ENCODE peak calls at places on chromosomes 13 and 19, in six cellular contexts. One of them, this sample, is unnamed.

GRCh38 chr19:12000152-12000981 is 35.1 kb downstream of the ZNF433 start:
- DNase-seq in HCT116: no peak
- DNase-seq in GM23248: peak; percentile 56
- DNase-seq in hepatocyte: no peak
- DNase-seq in GM23338: no peak
- DNase-seq in PC-3: no peak
- DNase-seq in this sample: no peak

GRCh38 chr13:54133721-54134120 is 1105.1 kb downstream of the OLFM4 start:
- DNase-seq in HCT116: no peak
- DNase-seq in GM23248: no peak
- DNase-seq in hepatocyte: no peak
- DNase-seq in GM23338: no peak
- DNase-seq in PC-3: no peak
- DNase-seq in this sample: no peak

GRCh38 chr13:24176351-24177101 is 16.0 kb downstream of the SPATA13 start:
- DNase-seq in HCT116: no peak
- DNase-seq in GM23248: no peak
- DNase-seq in hepatocyte: no peak
- DNase-seq in GM23338: no peak
- DNase-seq in PC-3: no peak
- DNase-seq in this sample: no peak

GRCh38 chr13:28161370-28161769 is 23.0 kb downstream of the PAN3 start:
- DNase-seq in HCT116: no peak
- DNase-seq in GM23248: peak; percentile 41
- DNase-seq in hepatocyte: peak; percentile 71
- DNase-seq in GM23338: peak; percentile 91
- DNase-seq in PC-3: no peak
- DNase-seq in this sample: no peak

GRCh38 chr13:109593230-109593629 is 193.2 kb downstream of the IRS2 start:
- DNase-seq in HCT116: no peak
- DNase-seq in GM23248: no peak
- DNase-seq in hepatocyte: no peak
- DNase-seq in GM23338: no peak
- DNase-seq in PC-3: no peak
- DNase-seq in this sample: no peak

GRCh38 chr13:71811344-71811743 is 55.7 kb downstream of the DACH1 start:
- DNase-seq in HCT116: no peak
- DNase-seq in GM23248: no peak
- DNase-seq in hepatocyte: no peak
- DNase-seq in GM23338: peak; percentile 13
- DNase-seq in PC-3: no peak
- DNase-seq in this sample: no peak

GRCh38 chr19:29810504-29810871 is 1.3 kb upstream of the CCNE1 start:
- DNase-seq in HCT116: no peak
- DNase-seq in GM23248: peak; percentile 51
- DNase-seq in hepatocyte: peak; percentile 47
- DNase-seq in GM23338: no peak
- DNase-seq in PC-3: peak; percentile 63
- DNase-seq in this sample: no peak

GRCh38 chr13:59425211-59425721 is 738.5 kb downstream of the DIAPH3 start:
- DNase-seq in HCT116: no peak
- DNase-seq in GM23248: peak; percentile 43
- DNase-seq in hepatocyte: no peak
- DNase-seq in GM23338: no peak
- DNase-seq in PC-3: no peak
- DNase-seq in this sample: no peak

GRCh38 chr19:50723069-50723468 is at the start of gene CLEC11A:
- DNase-seq in HCT116: no peak
- DNase-seq in GM23248: peak; percentile 92
- DNase-seq in hepatocyte: peak; percentile 48
- DNase-seq in GM23338: peak; percentile 51
- DNase-seq in PC-3: no peak
- DNase-seq in this sample: no peak

GRCh38 chr19:5064896-5065295 is 96.0 kb downstream of the KDM4B start:
- DNase-seq in HCT116: no peak
- DNase-seq in GM23248: no peak
- DNase-seq in hepatocyte: no peak
- DNase-seq in GM23338: no peak
- DNase-seq in PC-3: no peak
- DNase-seq in this sample: no peak

GRCh38 chr19:15173746-15174404 is 26.9 kb downstream of the NOTCH3 start:
- DNase-seq in HCT116: no peak
- DNase-seq in GM23248: peak; percentile 21
- DNase-seq in hepatocyte: no peak
- DNase-seq in GM23338: peak; percentile 49
- DNase-seq in PC-3: peak; percentile 53
- DNase-seq in this sample: peak; percentile 40

GRCh38 chr13:39283062-39283461 is 244.8 kb downstream of the NHLRC3 start:
- DNase-seq in HCT116: no peak
- DNase-seq in GM23248: no peak
- DNase-seq in hepatocyte: no peak
- DNase-seq in GM23338: no peak
- DNase-seq in PC-3: no peak
- DNase-seq in this sample: no peak

GRCh38 chr19:7648265-7649014 is 11.5 kb downstream of the STXBP2 start:
- DNase-seq in HCT116: no peak
- DNase-seq in GM23248: no peak
- DNase-seq in hepatocyte: no peak
- DNase-seq in GM23338: no peak
- DNase-seq in PC-3: no peak
- DNase-seq in this sample: no peak

GRCh38 chr13:23513460-23513859 is 56.8 kb upstream of the TNFRSF19 start:
- DNase-seq in HCT116: no peak
- DNase-seq in GM23248: no peak
- DNase-seq in hepatocyte: no peak
- DNase-seq in GM23338: no peak
- DNase-seq in PC-3: no peak
- DNase-seq in this sample: no peak

GRCh38 chr13:53197424-53197823 is 168.8 kb downstream of the OLFM4 start:
- DNase-seq in HCT116: no peak
- DNase-seq in GM23248: no peak
- DNase-seq in hepatocyte: no peak
- DNase-seq in GM23338: no peak
- DNase-seq in PC-3: peak; percentile 1
- DNase-seq in this sample: no peak

GRCh38 chr13:112947796-112948195 is 21.2 kb upstream of the MCF2L start:
- DNase-seq in HCT116: no peak
- DNase-seq in GM23248: no peak
- DNase-seq in hepatocyte: no peak
- DNase-seq in GM23338: no peak
- DNase-seq in PC-3: no peak
- DNase-seq in this sample: no peak

GRCh38 chr13:76600086-76600485 is 286.1 kb downstream of the KCTD12 start:
- DNase-seq in HCT116: no peak
- DNase-seq in GM23248: peak; percentile 4
- DNase-seq in hepatocyte: no peak
- DNase-seq in GM23338: no peak
- DNase-seq in PC-3: no peak
- DNase-seq in this sample: no peak

GRCh38 chr13:20102776-20103175 is 58.1 kb downstream of the GJA3 start:
- DNase-seq in HCT116: no peak
- DNase-seq in GM23248: peak; percentile 45
- DNase-seq in hepatocyte: no peak
- DNase-seq in GM23338: no peak
- DNase-seq in PC-3: no peak
- DNase-seq in this sample: no peak

GRCh38 chr19:46915386-46915785 is 54.6 kb downstream of the ARHGAP35 start:
- DNase-seq in HCT116: no peak
- DNase-seq in GM23248: peak; percentile 30
- DNase-seq in hepatocyte: no peak
- DNase-seq in GM23338: no peak
- DNase-seq in PC-3: no peak
- DNase-seq in this sample: no peak

GRCh38 chr13:33611016-33611805 is 206.7 kb upstream of the RFC3 start:
- DNase-seq in HCT116: no peak
- DNase-seq in GM23248: no peak
- DNase-seq in hepatocyte: no peak
- DNase-seq in GM23338: peak; percentile 45
- DNase-seq in PC-3: no peak
- DNase-seq in this sample: no peak

GRCh38 chr19:23222998-23223652 is 27.1 kb downstream of the ZNF724 start:
- DNase-seq in HCT116: no peak
- DNase-seq in GM23248: no peak
- DNase-seq in hepatocyte: no peak
- DNase-seq in GM23338: no peak
- DNase-seq in PC-3: peak; percentile 5
- DNase-seq in this sample: no peak

GRCh38 chr19:8320564-8321066 is 560 bp downstream of the NDUFA7 start:
- DNase-seq in HCT116: no peak
- DNase-seq in GM23248: peak; percentile 60
- DNase-seq in hepatocyte: peak; percentile 38
- DNase-seq in GM23338: peak; percentile 26
- DNase-seq in PC-3: no peak
- DNase-seq in this sample: peak; percentile 45

GRCh38 chr19:29376855-29377354 is 148.9 kb upstream of the VSTM2B start:
- DNase-seq in HCT116: no peak
- DNase-seq in GM23248: no peak
- DNase-seq in hepatocyte: no peak
- DNase-seq in GM23338: no peak
- DNase-seq in PC-3: no peak
- DNase-seq in this sample: no peak

GRCh38 chr19:40365613-40366401 is 17.3 kb downstream of the PLD3 start:
- DNase-seq in HCT116: no peak
- DNase-seq in GM23248: peak; percentile 16
- DNase-seq in hepatocyte: peak; percentile 93
- DNase-seq in GM23338: peak; percentile 91
- DNase-seq in PC-3: peak; percentile 65
- DNase-seq in this sample: peak; percentile 66

GRCh38 chr19:23817519-23817918 is 58.8 kb upstream of the ZNF681 start:
- DNase-seq in HCT116: peak; percentile 4
- DNase-seq in GM23248: peak; percentile 12
- DNase-seq in hepatocyte: peak; percentile 47
- DNase-seq in GM23338: peak; percentile 84
- DNase-seq in PC-3: peak; percentile 34
- DNase-seq in this sample: peak; percentile 73

DNA sequence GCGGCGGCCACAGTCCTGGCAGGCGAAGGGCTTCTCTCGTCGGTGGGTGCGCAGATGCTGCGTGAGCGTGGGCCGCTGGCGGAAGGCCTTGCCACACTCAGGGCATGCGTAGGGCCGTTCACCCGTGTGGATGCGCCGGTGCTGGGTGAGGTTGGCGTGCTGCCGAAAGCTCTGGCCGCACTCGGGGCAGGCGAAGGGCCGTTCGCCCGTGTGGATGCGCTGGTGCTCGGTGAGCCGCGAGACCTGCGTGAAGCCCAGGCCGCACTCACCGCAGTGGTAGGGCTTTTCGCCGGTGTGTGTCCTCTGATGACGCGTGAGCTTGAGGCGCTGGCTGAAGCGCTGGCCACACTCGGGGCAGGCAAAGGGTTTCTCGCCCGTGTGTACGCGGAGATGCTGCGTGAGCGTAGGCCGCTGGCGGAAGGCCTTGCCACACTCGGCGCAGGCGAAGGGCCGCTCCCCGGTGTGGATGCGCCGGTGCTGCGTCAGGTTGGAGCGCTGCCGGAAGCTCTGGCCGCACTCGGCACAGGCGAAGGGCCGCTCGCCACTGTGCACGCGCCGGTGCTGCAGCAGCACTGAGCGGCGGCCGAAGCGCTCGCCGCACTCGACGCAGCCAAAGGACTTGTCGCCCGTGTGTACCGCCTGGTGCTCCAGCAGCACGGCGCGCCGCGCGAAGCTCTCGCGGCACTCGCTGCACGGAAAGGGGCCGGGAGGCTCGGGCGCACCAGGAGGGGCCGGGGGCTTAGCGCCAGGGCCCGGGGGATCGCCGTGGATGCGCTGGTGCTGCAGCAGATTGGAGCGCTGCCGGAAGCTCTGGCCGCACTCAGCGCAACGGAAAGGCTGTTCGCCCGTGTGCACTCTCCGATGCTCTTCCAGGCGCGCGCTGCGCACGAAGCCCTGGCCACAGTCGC is 4.0 kb upstream of the UBE2M start:
- DNase-seq in HCT116: no peak
- DNase-seq in GM23248: peak; percentile 74
- DNase-seq in hepatocyte: peak; percentile 27
- DNase-seq in GM23338: peak; percentile 78
- DNase-seq in PC-3: peak; percentile 55
- DNase-seq in this sample: no peak
- TF ChIP-seq EZH2 in HCT116: no peak
- TF ChIP-seq EZH2 in GM23248: no peak
- TF ChIP-seq EZH2 in hepatocyte: no peak
- TF ChIP-seq EZH2 in GM23338: no peak
- TF ChIP-seq EZH2 in PC-3: no peak
- TF ChIP-seq EZH2 in this sample: no peak

GRCh38 chr13:34822681-34823080 is 119.4 kb upstream of the NBEA start:
- DNase-seq in HCT116: no peak
- DNase-seq in GM23248: no peak
- DNase-seq in hepatocyte: no peak
- DNase-seq in GM23338: no peak
- DNase-seq in PC-3: no peak
- DNase-seq in this sample: no peak

GRCh38 chr13:34816118-34816517 is 126.0 kb upstream of the NBEA start:
- DNase-seq in HCT116: no peak
- DNase-seq in GM23248: no peak
- DNase-seq in hepatocyte: no peak
- DNase-seq in GM23338: peak; percentile 59
- DNase-seq in PC-3: no peak
- DNase-seq in this sample: no peak

GRCh38 chr13:34816543-34816942 is 125.5 kb upstream of the NBEA start:
- DNase-seq in HCT116: no peak
- DNase-seq in GM23248: peak; percentile 21
- DNase-seq in hepatocyte: peak; percentile 36
- DNase-seq in GM23338: no peak
- DNase-seq in PC-3: no peak
- DNase-seq in this sample: no peak

DNA sequence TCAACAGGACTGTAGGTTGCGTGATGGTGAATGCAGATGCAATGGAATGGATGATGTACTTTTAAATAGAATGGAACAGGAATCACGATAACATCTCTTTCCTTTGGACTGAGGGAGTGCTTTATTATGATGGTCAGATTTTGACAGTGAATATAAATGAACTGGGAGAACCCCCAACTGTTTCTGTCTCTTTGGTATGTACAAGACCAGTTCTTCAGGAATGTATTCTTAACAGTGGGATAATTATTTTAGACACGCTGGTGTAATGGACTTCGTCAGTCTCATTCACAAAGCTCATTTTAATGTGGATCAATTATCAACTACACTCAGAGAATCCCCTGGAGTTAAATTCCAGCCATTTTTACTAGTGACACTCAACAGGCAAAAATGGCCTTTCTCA is 124.8 kb upstream of the NBEA start:
- DNase-seq in HCT116: no peak
- DNase-seq in GM23248: no peak
- DNase-seq in hepatocyte: no peak
- DNase-seq in GM23338: no peak
- DNase-seq in PC-3: no peak
- DNase-seq in this sample: no peak
- TF ChIP-seq EZH2phosphoT487 in HCT116: no peak
- TF ChIP-seq EZH2phosphoT487 in GM23248: no peak
- TF ChIP-seq EZH2phosphoT487 in hepatocyte: no peak
- TF ChIP-seq EZH2phosphoT487 in GM23338: no peak
- TF ChIP-seq EZH2phosphoT487 in PC-3: no peak
- TF ChIP-seq EZH2phosphoT487 in this sample: no peak

GRCh38 chr13:89097994-89098393 is 1426.8 kb downstream of the SLITRK5 start:
- DNase-seq in HCT116: no peak
- DNase-seq in GM23248: no peak
- DNase-seq in hepatocyte: no peak
- DNase-seq in GM23338: no peak
- DNase-seq in PC-3: no peak
- DNase-seq in this sample: peak; percentile 7
- H3K9me2 ChIP-seq in HCT116: no peaks in the 10 kb centered on the region
- H3K9me2 ChIP-seq in GM23248: no peaks in the 10 kb centered on the region
- H3K9me2 ChIP-seq in hepatocyte: no peaks in the 10 kb centered on the region
- H3K9me2 ChIP-seq in GM23338: no peaks in the 10 kb centered on the region
- H3K9me2 ChIP-seq in PC-3: no peaks in the 10 kb centered on the region
- H3K9me2 ChIP-seq in this sample: no peaks in the 10 kb centered on the region

GRCh38 chr19:18230941-18231734 is 4.9 kb upstream of the PDE4C start:
- DNase-seq in HCT116: no peak
- DNase-seq in GM23248: peak; percentile 23
- DNase-seq in hepatocyte: no peak
- DNase-seq in GM23338: peak; percentile 34
- DNase-seq in PC-3: no peak
- DNase-seq in this sample: no peak
- TF ChIP-seq EZH2 in HCT116: no peak
- TF ChIP-seq EZH2 in GM23248: no peak
- TF ChIP-seq EZH2 in hepatocyte: no peak
- TF ChIP-seq EZH2 in GM23338: no peak
- TF ChIP-seq EZH2 in PC-3: no peak
- TF ChIP-seq EZH2 in this sample: no peak